ENCODE peak calls at places on chromosome 19, in ten cellular contexts. E is GM12865; M is stimulated activated naive B cell treated with anti-CD40 and anti-IgM and Interleukin-4, amounts not matched to agents 10 μg/mL and 1 μg/mL and 100 μg/mL, for 72 hours; W is SK-N-SH; Y is frontal cortex; S is esophagus squamous epithelium; R is GM03348; C is CD4-positive, alpha-beta memory T cell; G is kidney tubule cell; P is stimulated activated CD8-positive, alpha-beta memory T cell treated with anti-CD3 and anti-CD28 coated beads, Interleukin-7, amount 100 ng/mL, for 1 hour. J is an unnamed sample.

GRCh38 chr19:37930416-37930815 is 23.4 kb downstream of the SIPA1L3 start:
- DNase-seq in P (no peak), C (no peak), W (no peak), R (no peak), Y (no peak), E (no peak), S (no peak), G (peak), M (no peak), J (no peak)

GRCh38 chr19:16198363-16198636 is 589 bp downstream of the AP1M1 start:
- DNase-seq in E (no peak), P (no peak), W (no peak), M (no peak), C (no peak), S (no peak), Y (no peak), R (peak), G (no peak), J (no peak)

GRCh38 chr19:4416268-4416667 is 13.8 kb downstream of the CHAF1A start:
- DNase-seq in M (no peak), E (no peak), G (no peak), P (no peak), W (no peak), C (no peak), S (no peak), R (no peak), Y (no peak), J (no peak)

GRCh38 chr19:20269461-20269860 is 102.4 kb downstream of the ZNF486 start:
- DNase-seq in Y (no peak), P (no peak), R (no peak), M (no peak), S (no peak), C (no peak), G (no peak), W (no peak), E (no peak), J (no peak)

GRCh38 chr19:11033763-11034162 is 55.5 kb upstream of the LDLR start:
- DNase-seq in Y (no peak), P (no peak), G (no peak), R (no peak), M (no peak), C (no peak), E (no peak), W (no peak), S (no peak), J (no peak)

GRCh38 chr19:16897572-16898056 is 8.8 kb downstream of the F2RL3 start:
- DNase-seq in S (no peak), C (no peak), P (no peak), R (no peak), Y (peak), G (no peak), E (no peak), M (peak), W (no peak), J (no peak)

GRCh38 chr19:29497241-29497640 is 28.6 kb upstream of the VSTM2B start:
- DNase-seq in P (no peak), W (no peak), E (no peak), G (no peak), C (no peak), Y (no peak), S (no peak), M (no peak), R (no peak), J (peak)

GRCh38 chr19:54164369-54165068 is 5.0 kb upstream of the LENG1 start:
- DNase-seq in C (peak), Y (no peak), R (peak), P (peak), G (peak), M (peak), W (no peak), S (no peak), E (peak), J (peak)

GRCh38 chr19:489418-490196 is 6.7 kb upstream of the MADCAM1 start:
- DNase-seq in G (no peak), R (peak), M (no peak), C (no peak), W (peak), S (no peak), P (no peak), Y (peak), E (no peak), J (no peak)

GRCh38 chr19:18768997-18769891 is 21.9 kb downstream of the COMP start:
- DNase-seq in G (no peak), S (no peak), Y (no peak), R (no peak), P (no peak), E (no peak), C (no peak), W (no peak), M (no peak), J (no peak)

GRCh38 chr19:57769345-57770131 is at the start of gene ZNF586:
- DNase-seq in M (peak), W (peak), G (peak), P (peak), Y (peak), R (peak), C (peak), S (peak), E (peak), J (peak)

GRCh38 chr19:17415107-17415506 is 4.7 kb upstream of the MVB12A start:
- DNase-seq in R (no peak), W (no peak), C (no peak), M (no peak), E (no peak), S (no peak), P (no peak), G (no peak), Y (no peak), J (no peak)

GRCh38 chr19:29623726-29624488 is 17.8 kb downstream of the POP4 start:
- DNase-seq in S (no peak), M (no peak), W (no peak), C (peak), Y (no peak), E (peak), G (no peak), R (no peak), P (no peak), J (no peak)

GRCh38 chr19:50415661-50416033 is 3.1 kb upstream of the SPIB start:
- DNase-seq in S (peak), R (no peak), E (peak), W (no peak), M (peak), P (no peak), C (no peak), G (no peak), Y (no peak), J (no peak)

GRCh38 chr19:46192990-46193650 is 36.4 kb upstream of the IGFL1 start:
- DNase-seq in W (no peak), G (peak), S (no peak), M (no peak), E (peak), Y (no peak), C (no peak), R (peak), P (no peak), J (no peak)

GRCh38 chr19:27746691-27747380 is 1466.1 kb downstream of the UQCRFS1 start:
- DNase-seq in R (peak), M (peak), W (peak), P (no peak), S (no peak), E (peak), C (no peak), Y (peak), G (peak), J (no peak)

GRCh38 chr19:3178377-3178972 is at the start of gene S1PR4:
- DNase-seq in S (no peak), G (no peak), E (peak), M (peak), Y (no peak), P (peak), W (no peak), C (peak), R (no peak), J (no peak)

GRCh38 chr19:28574212-28574611 is 638.7 kb downstream of the UQCRFS1 start:
- DNase-seq in W (no peak), R (no peak), G (no peak), Y (no peak), P (no peak), E (no peak), M (no peak), S (no peak), C (no peak), J (no peak)

GRCh38 chr19:49363265-49364082 is at the start of gene DKKL1:
- DNase-seq in Y (peak), S (peak), W (peak), E (peak), G (peak), M (peak), C (peak), P (peak), R (peak), J (peak)

GRCh38 chr19:50332264-50333038 is 3.3 kb upstream of the KCNC3 start:
- DNase-seq in E (peak), R (no peak), W (no peak), C (no peak), S (no peak), M (no peak), Y (no peak), P (no peak), G (peak), J (no peak)

GRCh38 chr19:32910874-32911273 is 41.3 kb upstream of the SLC7A9 start:
- DNase-seq in E (no peak), S (no peak), M (no peak), W (no peak), P (no peak), Y (no peak), G (no peak), R (no peak), C (no peak), J (no peak)

J was measured in ascending aorta.